ENCODE peak calls at places on chromosomes 3 and 15, in ten cellular contexts. F is breast epithelium, O is HFFc6, Q is mesothelial cell of epicardium, L is NCI-H1694, N is left colon, B is NCI-H82, R is NCI-H460, W is iris pigment epithelial cell, K is EH. D is an unnamed sample.

GRCh38 chr3:173191611-173192010 is 50.6 kb upstream of the SPATA16 start:
- DNase-seq in L (no peak), B (peak), F (no peak), Q (no peak), O (no peak), N (no peak), W (peak), R (no peak), K (peak), D (no peak)

GRCh38 chr15:90982135-90982534 is 12.2 kb downstream of the PRC1 start:
- DNase-seq in F (no peak), L (no peak), B (no peak), Q (no peak), R (no peak), W (peak), O (peak), K (peak), N (no peak), D (no peak)

GRCh38 chr3:177468331-177468730 is 271.0 kb upstream of the TBL1XR1 start:
- DNase-seq in K (peak), F (no peak), R (no peak), N (no peak), L (no peak), O (peak), W (peak), Q (no peak), B (no peak), D (no peak)

GRCh38 chr15:65245096-65245849 is 34.0 kb upstream of the CILP start:
- DNase-seq in O (peak), R (no peak), N (peak), F (no peak), B (no peak), K (peak), Q (peak), L (no peak), W (peak), D (no peak)

GRCh38 chr15:80942266-80942665 is 47.4 kb downstream of the MESD start:
- DNase-seq in N (no peak), Q (no peak), W (no peak), L (no peak), R (no peak), O (no peak), F (no peak), K (no peak), B (no peak), D (no peak)

GRCh38 chr15:43469867-43470266 is 23.1 kb downstream of the TP53BP1 start:
- DNase-seq in R (no peak), F (no peak), L (no peak), W (peak), Q (no peak), O (no peak), K (no peak), N (no peak), B (no peak), D (no peak)

GRCh38 chr3:197335428-197336132 is 37.2 kb upstream of the DLG1 start:
- DNase-seq in Q (no peak), N (no peak), O (no peak), W (no peak), R (no peak), L (no peak), F (no peak), K (no peak), B (peak), D (no peak)

GRCh38 chr3:101319531-101319930 is 844 bp downstream of the IMPG2 start:
- DNase-seq in Q (no peak), O (no peak), R (no peak), L (no peak), B (peak), N (no peak), F (no peak), W (no peak), K (no peak), D (no peak)

GRCh38 chr3:41684802-41685740 is 276.8 kb downstream of the ULK4 start:
- DNase-seq in F (no peak), K (peak), B (no peak), L (no peak), Q (no peak), W (peak), R (no peak), O (peak), N (no peak), D (no peak)

GRCh38 chr3:141323936-141324704 is 44.2 kb upstream of the ZBTB38 start:
- DNase-seq in N (no peak), W (no peak), O (no peak), L (no peak), F (no peak), R (no peak), B (no peak), K (no peak), Q (no peak), D (no peak)

GRCh38 chr15:43230640-43231115 is 9.9 kb upstream of the EPB42 start:
- DNase-seq in R (no peak), B (no peak), W (peak), Q (no peak), L (no peak), N (no peak), K (peak), O (peak), F (no peak), D (no peak)

GRCh38 chr3:99626415-99626788 is 12.0 kb upstream of the COL8A1 start:
- DNase-seq in K (no peak), N (no peak), B (no peak), L (no peak), O (no peak), F (no peak), Q (no peak), W (peak), R (no peak), D (no peak)

GRCh38 chr3:131731709-131732108 is 228.9 kb upstream of the MRPL3 start:
- DNase-seq in Q (no peak), O (no peak), N (no peak), W (no peak), K (no peak), R (no peak), B (no peak), F (no peak), L (no peak), D (no peak)